ENCODE peak calls at places on chromosomes 5 and 9, in five cellular contexts. C, W, S, T and I are unnamed samples.

GRCh38 chr9:135526730-135527571 is 5.7 kb downstream of the LCN1 start:
- DNase-seq in C (peak; percentile 53), T (no peak), S (no peak), W (no peak), I (no peak)

GRCh38 chr9:95080961-95081658 is 236.4 kb downstream of the FANCC start:
- DNase-seq in W (no peak), S (peak; percentile 11), T (no peak), C (peak; percentile 64), I (no peak)

GRCh38 chr9:22238809-22239684 is 207.6 kb upstream of the DMRTA1 start:
- DNase-seq in T (no peak), C (no peak), W (no peak), S (no peak), I (no peak)

GRCh38 chr9:135030711-135031245 is 56.7 kb upstream of the OLFM1 start:
- DNase-seq in T (no peak), W (no peak), S (no peak), C (no peak), I (no peak)

GRCh38 chr5:136620016-136620419 is 254.7 kb upstream of the TRPC7 start:
- DNase-seq in S (no peak), C (no peak), T (no peak), W (no peak), I (peak; percentile 25)

GRCh38 chr9:22103650-22104575 is 94.8 kb upstream of the CDKN2B start:
- DNase-seq in S (no peak), W (no peak), C (no peak), T (no peak), I (peak; percentile 51)

GRCh38 chr9:35863583-35863982 is 6.6 kb downstream of the OR13J1 start:
- DNase-seq in S (no peak), T (no peak), C (no peak), W (peak; percentile 20), I (no peak)

GRCh38 chr5:35319231-35320002 is 89.1 kb upstream of the PRLR start:
- DNase-seq in C (peak; percentile 79), W (peak; percentile 61), S (peak; percentile 37), T (peak; percentile 96), I (peak; percentile 21)

GRCh38 chr5:95414441-95414840 is 23.3 kb downstream of the FAM81B start:
- DNase-seq in C (no peak), S (no peak), W (no peak), T (no peak), I (no peak)

GRCh38 chr5:95422842-95423241 is 31.7 kb downstream of the FAM81B start:
- DNase-seq in S (no peak), T (no peak), W (no peak), C (no peak), I (no peak)

DNA sequence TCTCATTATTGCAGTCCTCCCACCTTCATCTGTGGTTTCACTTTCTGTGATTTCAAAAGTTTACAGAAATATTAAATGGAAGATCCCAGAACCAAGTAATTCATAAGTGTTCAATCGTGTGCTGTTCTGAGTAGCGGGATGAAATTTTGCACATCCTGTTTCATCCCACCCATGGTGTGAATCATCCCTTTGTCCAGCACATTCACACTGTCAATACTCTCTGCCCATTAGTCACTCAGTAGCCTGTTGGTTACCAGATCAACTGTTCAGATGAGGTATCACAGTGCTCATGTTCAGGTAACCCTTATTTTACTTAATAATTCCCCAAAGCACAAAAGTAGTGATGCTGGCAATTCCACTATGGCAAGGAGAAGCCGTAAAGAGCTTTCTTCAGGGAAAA is 26.8 kb downstream of the FAM81B start:
- DNase-seq in S (no peak), C (no peak), W (no peak), T (no peak), I (no peak)
- H3K4me1 ChIP-seq in S (no peaks in the 10 kb centered on the region), C (no peaks in the 10 kb centered on the region), W (no peaks in the 10 kb centered on the region), T (no peaks in the 10 kb centered on the region), I (no peaks in the 10 kb centered on the region)

GRCh38 chr5:77996943-77997342 is 220.8 kb upstream of the TBCA start:
- DNase-seq in T (no peak), S (no peak), W (no peak), C (no peak), I (no peak)
- H3K27ac ChIP-seq in T (no peak overlapping the region), S (no peak overlapping the region), W (no peak overlapping the region), C (no peak overlapping the region), I (no peak overlapping the region)

GRCh38 chr9:74887981-74888370 is 255 bp upstream of the TRPM6 start:
- DNase-seq in T (no peak), W (no peak), S (no peak), C (no peak), I (no peak)
- H3K4me3 ChIP-seq in T (no peak overlapping the region), W (no peak overlapping the region), S (no peak overlapping the region), C (no peak overlapping the region), I (peak overlapping the region; percentile 68)

GRCh38 chr5:159178978-159179377 is 30.4 kb downstream of the RNF145 start:
- DNase-seq in T (peak; percentile 51), W (no peak), S (no peak), C (no peak), I (peak; percentile 68)
- H3K4me1 ChIP-seq in T (peaks cover 12% of the 10 kb centered on the region), W (peaks cover 25% of the 10 kb centered on the region), S (peaks cover 8% of the 10 kb centered on the region), C (no peaks in the 10 kb centered on the region), I (peaks cover 37% of the 10 kb centered on the region)

DNA sequence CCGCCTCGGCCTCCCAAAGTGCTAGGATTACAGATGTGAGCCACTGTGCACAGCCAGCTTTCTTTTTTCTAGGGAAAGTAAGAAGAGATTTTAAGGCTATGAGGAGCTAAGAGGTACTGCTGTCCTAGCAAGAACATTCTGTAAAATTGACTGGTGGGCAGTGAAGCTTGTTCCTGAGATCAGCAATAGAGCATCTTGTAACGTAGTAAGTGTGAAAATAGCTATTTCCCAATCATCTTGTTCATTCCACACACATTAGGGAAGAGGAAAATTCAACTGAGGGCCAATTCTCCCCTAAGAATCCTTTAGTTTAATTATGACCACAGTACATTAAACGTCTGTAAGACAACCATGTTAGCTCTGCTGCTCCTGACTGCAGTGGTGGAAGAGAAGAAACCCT is 246.3 kb downstream of the EFNA5 start:
- DNase-seq in T (no peak), W (no peak), C (no peak), S (no peak), I (no peak)
- H3K27ac ChIP-seq in T (no peak overlapping the region), W (no peak overlapping the region), C (no peak overlapping the region), S (no peak overlapping the region), I (peak overlapping the region; percentile 85)

GRCh38 chr9:79577969-79578723 is 6.4 kb downstream of the TLE4 start:
- DNase-seq in C (no peak), S (no peak), T (no peak), W (no peak), I (no peak)
- H3K4me3 ChIP-seq in C (no peak overlapping the region), S (no peak overlapping the region), T (peak overlapping the region; percentile 3), W (no peak overlapping the region), I (no peak overlapping the region)

DNA sequence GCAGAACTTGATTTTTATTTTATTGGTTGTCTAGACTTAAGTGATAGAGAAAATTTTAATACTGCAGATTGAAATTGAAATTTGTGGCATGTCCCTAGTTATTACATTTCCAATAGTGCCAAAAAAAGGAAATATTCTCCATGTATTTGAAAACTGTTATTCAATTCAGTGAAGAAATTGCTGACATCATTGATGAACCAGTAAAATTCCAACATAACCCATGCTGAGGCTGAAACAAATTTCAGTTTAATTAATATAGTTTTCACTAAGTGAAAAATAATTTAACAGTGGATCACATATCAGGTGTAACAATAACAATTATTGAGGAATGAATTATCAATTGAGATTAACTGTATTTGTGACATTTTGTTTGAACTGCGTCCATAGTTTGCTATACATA is 38.7 kb downstream of the LURAP1L start:
- DNase-seq in S (no peak), W (no peak), C (no peak), T (no peak), I (no peak)
- H3K4me1 ChIP-seq in S (peaks cover 48% of the 10 kb centered on the region), W (peaks cover 3% of the 10 kb centered on the region), C (no peaks in the 10 kb centered on the region), T (no peaks in the 10 kb centered on the region), I (peaks cover 33% of the 10 kb centered on the region)

DNA sequence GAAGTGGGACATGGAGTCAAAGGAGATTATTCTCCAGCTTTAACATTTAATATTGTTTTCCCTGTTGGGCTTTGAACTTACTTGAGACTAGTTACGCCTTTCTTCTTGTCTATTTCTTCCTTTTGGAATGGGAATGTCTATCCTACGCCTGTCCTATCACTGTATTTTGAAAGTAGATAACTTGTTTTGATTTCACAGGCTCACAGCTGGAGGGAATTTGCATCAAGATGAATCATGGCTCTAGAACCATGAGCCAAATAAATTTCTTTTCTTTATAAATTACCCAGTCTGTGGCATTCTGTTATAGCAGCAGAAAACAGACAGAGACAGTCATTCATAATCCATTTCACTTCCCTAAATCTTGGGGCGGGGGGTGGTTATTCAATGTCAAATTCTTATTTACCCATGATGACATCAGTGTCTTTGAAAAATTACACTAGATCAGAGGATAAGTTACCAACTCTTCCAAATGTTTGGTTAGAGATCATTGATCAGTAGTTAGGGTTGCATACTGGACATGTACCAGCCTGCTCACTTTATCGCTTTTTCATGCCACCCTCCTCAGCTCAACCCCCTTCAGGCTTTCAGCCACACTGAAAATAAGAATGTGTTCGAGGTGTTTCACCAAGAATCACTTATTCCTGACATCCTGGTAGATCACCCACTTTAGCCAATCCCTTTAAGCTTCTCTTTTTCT is 419.6 kb upstream of the PIK3R1 start:
- DNase-seq in C (no peak), T (no peak), W (no peak), S (no peak), I (no peak)
- H3K27ac ChIP-seq in C (peak overlapping the region; percentile 77), T (no peak overlapping the region), W (no peak overlapping the region), S (no peak overlapping the region), I (no peak overlapping the region)

GRCh38 chr5:149610583-149611250 is 29.4 kb downstream of the ARHGEF37 start:
- DNase-seq in T (no peak), S (no peak), C (no peak), W (no peak), I (no peak)

GRCh38 chr5:149608936-149609502 is 27.7 kb downstream of the ARHGEF37 start:
- DNase-seq in W (no peak), C (no peak), T (no peak), S (no peak), I (peak; percentile 45)

GRCh38 chr5:149605998-149606721 is 24.9 kb downstream of the ARHGEF37 start:
- DNase-seq in W (no peak), C (no peak), S (no peak), T (peak; percentile 81), I (peak; percentile 88)

GRCh38 chr5:149611327-149611726 is 30.0 kb downstream of the ARHGEF37 start:
- DNase-seq in S (no peak), T (no peak), C (peak; percentile 76), W (no peak), I (no peak)

DNA sequence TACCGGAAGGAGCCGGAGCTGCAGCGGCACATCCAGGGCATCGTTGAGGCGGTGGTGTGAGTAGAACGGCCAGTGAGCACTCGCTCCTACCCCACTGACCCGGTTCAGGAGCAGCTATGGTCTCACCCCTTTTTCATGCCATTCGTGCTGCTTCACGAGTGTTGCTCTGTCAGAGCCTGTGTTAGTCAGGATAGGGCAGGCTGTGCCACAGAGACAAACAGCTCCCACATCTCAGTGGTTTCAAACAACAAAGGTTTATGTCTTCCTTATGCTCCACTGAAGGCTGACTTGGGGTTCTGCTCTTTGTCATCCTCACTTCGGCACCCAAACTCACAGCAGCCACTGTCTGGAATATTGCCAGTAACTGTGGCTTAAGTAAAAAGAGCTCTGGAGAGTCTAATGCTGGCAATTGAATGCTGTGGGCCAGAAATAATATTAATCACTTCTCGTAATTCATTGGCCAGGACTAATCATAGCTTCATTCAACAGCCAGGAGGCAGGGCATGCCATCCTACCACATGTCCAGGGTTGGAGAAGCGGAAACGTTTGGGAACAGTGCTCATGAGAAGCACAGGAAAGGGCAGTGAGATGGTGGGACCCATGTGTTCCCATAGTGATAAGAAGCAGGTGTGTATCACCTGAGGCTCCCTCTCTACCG is 28.5 kb downstream of the ARHGEF37 start:
- DNase-seq in C (no peak), S (no peak), W (no peak), T (no peak), I (no peak)
- H3K4me3 ChIP-seq in C (no peak overlapping the region), S (no peak overlapping the region), W (no peak overlapping the region), T (no peak overlapping the region), I (no peak overlapping the region)